ENCODE peak calls at places on chromosome 15, in ten cellular contexts. One of them, this sample, is unnamed.

GRCh38 chr15:37099321-37100108 is 834 bp downstream of the MEIS2 start:
- DNase-seq in GM13977: peak; percentile 46
- DNase-seq in T47D: peak; percentile 94
- DNase-seq in AG08395: no peak
- DNase-seq in ureter: peak; percentile 54
- DNase-seq in SW 1271: no peak
- DNase-seq in CD4-positive, alpha-beta T cell: no peak
- DNase-seq in cardiac fibroblast: no peak
- DNase-seq in dermis microvascular lymphatic vessel endothelial cell: no peak
- DNase-seq in GF-D8: no peak
- DNase-seq in this sample: no peak

GRCh38 chr15:43204016-43204901 is 16.6 kb downstream of the EPB42 start:
- DNase-seq in T47D: peak; percentile 52
- DNase-seq in AG08395: peak; percentile 74
- DNase-seq in dermis microvascular lymphatic vessel endothelial cell: peak; percentile 60
- DNase-seq in CD4-positive, alpha-beta T cell: no peak
- DNase-seq in SW 1271: no peak
- DNase-seq in GF-D8: no peak
- DNase-seq in cardiac fibroblast: peak; percentile 62
- DNase-seq in GM13977: peak; percentile 65
- DNase-seq in ureter: no peak
- DNase-seq in this sample: no peak

GRCh38 chr15:84590406-84590805 is 10.4 kb upstream of the ZSCAN2 start:
- DNase-seq in CD4-positive, alpha-beta T cell: no peak
- DNase-seq in ureter: no peak
- DNase-seq in dermis microvascular lymphatic vessel endothelial cell: no peak
- DNase-seq in GM13977: no peak
- DNase-seq in SW 1271: no peak
- DNase-seq in cardiac fibroblast: no peak
- DNase-seq in AG08395: no peak
- DNase-seq in GF-D8: no peak
- DNase-seq in T47D: no peak
- DNase-seq in this sample: no peak

GRCh38 chr15:72238586-72238985 is 7.6 kb upstream of the PKM start:
- DNase-seq in GF-D8: no peak
- DNase-seq in ureter: no peak
- DNase-seq in dermis microvascular lymphatic vessel endothelial cell: no peak
- DNase-seq in cardiac fibroblast: no peak
- DNase-seq in AG08395: no peak
- DNase-seq in CD4-positive, alpha-beta T cell: no peak
- DNase-seq in GM13977: no peak
- DNase-seq in T47D: no peak
- DNase-seq in SW 1271: no peak
- DNase-seq in this sample: no peak

GRCh38 chr15:44435893-44436667 is 8.7 kb downstream of the CTDSPL2 start:
- DNase-seq in ureter: no peak
- DNase-seq in GM13977: no peak
- DNase-seq in CD4-positive, alpha-beta T cell: no peak
- DNase-seq in dermis microvascular lymphatic vessel endothelial cell: no peak
- DNase-seq in AG08395: peak; percentile 20
- DNase-seq in T47D: no peak
- DNase-seq in GF-D8: no peak
- DNase-seq in SW 1271: no peak
- DNase-seq in cardiac fibroblast: no peak
- DNase-seq in this sample: no peak

GRCh38 chr15:44719293-44719999 is 8.1 kb downstream of the B2M start:
- DNase-seq in GF-D8: no peak
- DNase-seq in AG08395: no peak
- DNase-seq in dermis microvascular lymphatic vessel endothelial cell: no peak
- DNase-seq in cardiac fibroblast: peak; percentile 38
- DNase-seq in SW 1271: no peak
- DNase-seq in CD4-positive, alpha-beta T cell: peak; percentile 31
- DNase-seq in T47D: no peak
- DNase-seq in GM13977: peak; percentile 46
- DNase-seq in ureter: no peak
- DNase-seq in this sample: no peak

GRCh38 chr15:63523306-63523990 is 19.1 kb downstream of the USP3 start:
- DNase-seq in GF-D8: no peak
- DNase-seq in GM13977: no peak
- DNase-seq in cardiac fibroblast: no peak
- DNase-seq in T47D: no peak
- DNase-seq in CD4-positive, alpha-beta T cell: no peak
- DNase-seq in AG08395: peak; percentile 18
- DNase-seq in SW 1271: no peak
- DNase-seq in dermis microvascular lymphatic vessel endothelial cell: no peak
- DNase-seq in ureter: no peak
- DNase-seq in this sample: no peak

GRCh38 chr15:49300856-49301255 is 122.2 kb upstream of the FGF7 start:
- DNase-seq in GF-D8: no peak
- DNase-seq in AG08395: no peak
- DNase-seq in dermis microvascular lymphatic vessel endothelial cell: no peak
- DNase-seq in CD4-positive, alpha-beta T cell: no peak
- DNase-seq in T47D: no peak
- DNase-seq in SW 1271: no peak
- DNase-seq in cardiac fibroblast: no peak
- DNase-seq in GM13977: no peak
- DNase-seq in ureter: no peak
- DNase-seq in this sample: no peak

GRCh38 chr15:43383070-43383469 is 12.2 kb downstream of the TUBGCP4 start:
- DNase-seq in CD4-positive, alpha-beta T cell: no peak
- DNase-seq in ureter: no peak
- DNase-seq in dermis microvascular lymphatic vessel endothelial cell: no peak
- DNase-seq in cardiac fibroblast: no peak
- DNase-seq in SW 1271: no peak
- DNase-seq in AG08395: no peak
- DNase-seq in GM13977: no peak
- DNase-seq in GF-D8: no peak
- DNase-seq in T47D: no peak
- DNase-seq in this sample: no peak

GRCh38 chr15:71747128-71748083 is 62.9 kb upstream of the NR2E3 start:
- DNase-seq in SW 1271: peak; percentile 57
- DNase-seq in cardiac fibroblast: peak; percentile 41
- DNase-seq in CD4-positive, alpha-beta T cell: no peak
- DNase-seq in AG08395: peak; percentile 49
- DNase-seq in T47D: peak; percentile 29
- DNase-seq in ureter: no peak
- DNase-seq in GF-D8: no peak
- DNase-seq in GM13977: no peak
- DNase-seq in dermis microvascular lymphatic vessel endothelial cell: no peak
- DNase-seq in this sample: peak; percentile 95

GRCh38 chr15:45184562-45185041 is 3.2 kb downstream of the SHF start:
- DNase-seq in cardiac fibroblast: no peak
- DNase-seq in AG08395: no peak
- DNase-seq in dermis microvascular lymphatic vessel endothelial cell: no peak
- DNase-seq in GF-D8: no peak
- DNase-seq in SW 1271: no peak
- DNase-seq in CD4-positive, alpha-beta T cell: no peak
- DNase-seq in GM13977: peak; percentile 7
- DNase-seq in ureter: no peak
- DNase-seq in T47D: no peak
- DNase-seq in this sample: no peak

GRCh38 chr15:40063563-40064011 is 24.6 kb upstream of the SRP14 start:
- DNase-seq in CD4-positive, alpha-beta T cell: no peak
- DNase-seq in GF-D8: no peak
- DNase-seq in T47D: no peak
- DNase-seq in GM13977: no peak
- DNase-seq in SW 1271: no peak
- DNase-seq in AG08395: peak; percentile 84
- DNase-seq in ureter: no peak
- DNase-seq in dermis microvascular lymphatic vessel endothelial cell: no peak
- DNase-seq in cardiac fibroblast: peak; percentile 26
- DNase-seq in this sample: peak; percentile 88

GRCh38 chr15:92527197-92527596 is 128.4 kb downstream of the FAM174B start:
- DNase-seq in CD4-positive, alpha-beta T cell: no peak
- DNase-seq in ureter: peak; percentile 52
- DNase-seq in GF-D8: no peak
- DNase-seq in cardiac fibroblast: peak; percentile 31
- DNase-seq in GM13977: no peak
- DNase-seq in AG08395: no peak
- DNase-seq in dermis microvascular lymphatic vessel endothelial cell: no peak
- DNase-seq in SW 1271: no peak
- DNase-seq in T47D: peak; percentile 41
- DNase-seq in this sample: no peak